ENCODE peak calls at places on chromosome 20, in seven cellular contexts. One of them, this sample, is unnamed.
A peak's percentile ranks its signal among the peaks of the same experiment; 100 is the strongest.

GRCh38 chr20:19699132-19699971 is 58.7 kb upstream of the RIN2 start:
- DNase-seq in transverse colon: no peak
- DNase-seq in stomach: no peak
- DNase-seq in HepG2: no peak
- DNase-seq in GM23338: no peak
- DNase-seq in sigmoid colon: no peak
- DNase-seq in breast epithelium: no peak
- DNase-seq in this sample: no peak

GRCh38 chr20:1824177-1824576 is 71.0 kb upstream of the SIRPA start:
- DNase-seq in breast epithelium: no peak
- DNase-seq in sigmoid colon: no peak
- DNase-seq in transverse colon: no peak
- DNase-seq in HepG2: no peak
- DNase-seq in GM23338: no peak
- DNase-seq in stomach: no peak
- DNase-seq in this sample: peak; percentile 57

GRCh38 chr20:33732166-33732970 is 572 bp downstream of the ZNF341 start:
- DNase-seq in GM23338: peak; percentile 87
- DNase-seq in breast epithelium: peak; percentile 86
- DNase-seq in HepG2: peak; percentile 82
- DNase-seq in transverse colon: peak; percentile 92
- DNase-seq in sigmoid colon: peak; percentile 93
- DNase-seq in stomach: peak; percentile 90
- DNase-seq in this sample: no peak

GRCh38 chr20:2693286-2693995 is 861 bp downstream of the EBF4 start:
- DNase-seq in sigmoid colon: peak; percentile 77
- DNase-seq in GM23338: peak; percentile 63
- DNase-seq in transverse colon: peak; percentile 36
- DNase-seq in stomach: peak; percentile 38
- DNase-seq in breast epithelium: no peak
- DNase-seq in HepG2: no peak
- DNase-seq in this sample: peak; percentile 90

GRCh38 chr20:41371361-41371760 is 4.7 kb upstream of the EMILIN3 start:
- DNase-seq in breast epithelium: no peak
- DNase-seq in stomach: no peak
- DNase-seq in sigmoid colon: no peak
- DNase-seq in transverse colon: no peak
- DNase-seq in HepG2: no peak
- DNase-seq in GM23338: peak; percentile 21
- DNase-seq in this sample: no peak

GRCh38 chr20:50913976-50914375 is 17.3 kb downstream of the ADNP start:
- DNase-seq in GM23338: no peak
- DNase-seq in stomach: no peak
- DNase-seq in sigmoid colon: no peak
- DNase-seq in HepG2: no peak
- DNase-seq in breast epithelium: no peak
- DNase-seq in transverse colon: no peak
- DNase-seq in this sample: no peak

GRCh38 chr20:62225026-62225425 is 4.9 kb upstream of the HRH3 start:
- DNase-seq in sigmoid colon: no peak
- DNase-seq in stomach: no peak
- DNase-seq in HepG2: no peak
- DNase-seq in transverse colon: no peak
- DNase-seq in breast epithelium: no peak
- DNase-seq in GM23338: no peak
- DNase-seq in this sample: peak; percentile 52

GRCh38 chr20:11850901-11851300 is 66.8 kb upstream of the BTBD3 start:
- DNase-seq in HepG2: no peak
- DNase-seq in transverse colon: no peak
- DNase-seq in sigmoid colon: no peak
- DNase-seq in breast epithelium: no peak
- DNase-seq in stomach: no peak
- DNase-seq in GM23338: no peak
- DNase-seq in this sample: no peak

GRCh38 chr20:16927031-16927430 is 178.9 kb downstream of the OTOR start:
- DNase-seq in sigmoid colon: no peak
- DNase-seq in HepG2: no peak
- DNase-seq in stomach: no peak
- DNase-seq in transverse colon: no peak
- DNase-seq in GM23338: no peak
- DNase-seq in breast epithelium: no peak
- DNase-seq in this sample: no peak

GRCh38 chr20:43584448-43585138 is 6.1 kb upstream of the IFT52 start:
- DNase-seq in sigmoid colon: no peak
- DNase-seq in stomach: no peak
- DNase-seq in HepG2: peak; percentile 74
- DNase-seq in GM23338: peak; percentile 22
- DNase-seq in breast epithelium: no peak
- DNase-seq in transverse colon: no peak
- DNase-seq in this sample: no peak

GRCh38 chr20:44901972-44902371 is 7.9 kb upstream of the PABPC1L start:
- DNase-seq in breast epithelium: no peak
- DNase-seq in HepG2: no peak
- DNase-seq in transverse colon: no peak
- DNase-seq in stomach: no peak
- DNase-seq in sigmoid colon: no peak
- DNase-seq in GM23338: no peak
- DNase-seq in this sample: no peak

GRCh38 chr20:12721636-12722035 is 287.1 kb upstream of the SPTLC3 start:
- DNase-seq in transverse colon: no peak
- DNase-seq in sigmoid colon: no peak
- DNase-seq in GM23338: no peak
- DNase-seq in breast epithelium: no peak
- DNase-seq in stomach: no peak
- DNase-seq in HepG2: no peak
- DNase-seq in this sample: no peak

GRCh38 chr20:20204326-20204725 is 152.0 kb downstream of the CFAP61 start:
- DNase-seq in transverse colon: no peak
- DNase-seq in GM23338: no peak
- DNase-seq in breast epithelium: no peak
- DNase-seq in stomach: no peak
- DNase-seq in HepG2: no peak
- DNase-seq in sigmoid colon: no peak
- DNase-seq in this sample: no peak

GRCh38 chr20:49275634-49276033 is 2.2 kb downstream of the ZNFX1 start:
- DNase-seq in transverse colon: no peak
- DNase-seq in sigmoid colon: no peak
- DNase-seq in breast epithelium: no peak
- DNase-seq in HepG2: no peak
- DNase-seq in GM23338: no peak
- DNase-seq in stomach: no peak
- DNase-seq in this sample: no peak

GRCh38 chr20:34045294-34045693 is 51.6 kb downstream of the RALY start:
- DNase-seq in breast epithelium: no peak
- DNase-seq in transverse colon: no peak
- DNase-seq in stomach: peak; percentile 43
- DNase-seq in HepG2: peak; percentile 73
- DNase-seq in sigmoid colon: peak; percentile 71
- DNase-seq in GM23338: no peak
- DNase-seq in this sample: peak; percentile 64

GRCh38 chr20:45359406-45360148 is 3.4 kb upstream of the SYS1 start:
- DNase-seq in HepG2: peak; percentile 82
- DNase-seq in sigmoid colon: peak; percentile 89
- DNase-seq in transverse colon: peak; percentile 54
- DNase-seq in GM23338: no peak
- DNase-seq in stomach: peak; percentile 53
- DNase-seq in breast epithelium: no peak
- DNase-seq in this sample: peak; percentile 67

GRCh38 chr20:15339264-15339663 is 1001.9 kb upstream of the FLRT3 start:
- DNase-seq in sigmoid colon: no peak
- DNase-seq in stomach: no peak
- DNase-seq in GM23338: no peak
- DNase-seq in breast epithelium: no peak
- DNase-seq in transverse colon: no peak
- DNase-seq in HepG2: no peak
- DNase-seq in this sample: no peak

GRCh38 chr20:39066464-39066863 is 104.3 kb downstream of the DHX35 start:
- DNase-seq in stomach: no peak
- DNase-seq in breast epithelium: no peak
- DNase-seq in HepG2: peak; percentile 48
- DNase-seq in transverse colon: no peak
- DNase-seq in GM23338: peak; percentile 94
- DNase-seq in sigmoid colon: no peak
- DNase-seq in this sample: no peak

GRCh38 chr20:33445881-33446615 is 2.5 kb upstream of the SNTA1 start:
- DNase-seq in transverse colon: no peak
- DNase-seq in sigmoid colon: no peak
- DNase-seq in stomach: no peak
- DNase-seq in GM23338: no peak
- DNase-seq in breast epithelium: no peak
- DNase-seq in HepG2: no peak
- DNase-seq in this sample: no peak

GRCh38 chr20:24678351-24679106 is 209.1 kb downstream of the SYNDIG1 start:
- DNase-seq in GM23338: no peak
- DNase-seq in breast epithelium: peak; percentile 22
- DNase-seq in stomach: no peak
- DNase-seq in sigmoid colon: peak; percentile 34
- DNase-seq in HepG2: no peak
- DNase-seq in transverse colon: no peak
- DNase-seq in this sample: no peak

GRCh38 chr20:62707981-62708521 is 585 bp upstream of the NTSR1 start:
- DNase-seq in HepG2: no peak
- DNase-seq in GM23338: peak; percentile 87
- DNase-seq in breast epithelium: no peak
- DNase-seq in sigmoid colon: no peak
- DNase-seq in transverse colon: no peak
- DNase-seq in stomach: no peak
- DNase-seq in this sample: no peak

GRCh38 chr20:62051166-62051900 is 14.3 kb downstream of the TAF4 start:
- DNase-seq in breast epithelium: peak; percentile 33
- DNase-seq in transverse colon: no peak
- DNase-seq in HepG2: no peak
- DNase-seq in stomach: no peak
- DNase-seq in sigmoid colon: no peak
- DNase-seq in GM23338: no peak
- DNase-seq in this sample: no peak

GRCh38 chr20:4119854-4120209 is 104.5 kb upstream of the RNF24 start:
- DNase-seq in stomach: no peak
- DNase-seq in HepG2: no peak
- DNase-seq in transverse colon: no peak
- DNase-seq in sigmoid colon: no peak
- DNase-seq in GM23338: no peak
- DNase-seq in breast epithelium: no peak
- DNase-seq in this sample: no peak
- H3K4me3 ChIP-seq in stomach: no peak overlapping the region
- H3K4me3 ChIP-seq in HepG2: no peak overlapping the region
- H3K4me3 ChIP-seq in transverse colon: no peak overlapping the region
- H3K4me3 ChIP-seq in sigmoid colon: no peak overlapping the region
- H3K4me3 ChIP-seq in GM23338: no peak overlapping the region
- H3K4me3 ChIP-seq in breast epithelium: no peak overlapping the region
- H3K4me3 ChIP-seq in this sample: no peak overlapping the region

DNA sequence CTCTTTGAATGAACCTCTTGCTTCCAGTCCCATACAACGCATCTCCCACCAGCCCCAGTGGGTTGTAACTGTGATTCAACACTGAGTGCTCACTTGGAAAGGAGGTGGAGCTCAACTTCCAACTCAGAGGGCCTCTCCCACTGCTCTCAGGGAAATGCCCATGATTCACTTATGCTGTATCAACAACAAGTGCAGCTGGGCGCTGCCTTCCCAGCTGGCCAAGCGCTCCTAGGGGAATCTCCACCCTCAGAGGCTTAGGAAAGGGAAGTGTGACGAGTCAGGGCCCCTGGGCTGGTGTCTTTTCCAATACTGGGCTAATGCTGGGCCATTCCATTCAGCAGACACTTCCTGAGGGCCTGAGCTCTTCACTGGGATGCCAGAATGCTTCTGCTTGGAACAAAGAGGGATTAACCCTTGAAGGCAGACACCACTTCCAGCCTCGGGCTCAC is 8.1 kb upstream of the OCSTAMP start:
- DNase-seq in transverse colon: no peak
- DNase-seq in stomach: peak; percentile 62
- DNase-seq in breast epithelium: no peak
- DNase-seq in GM23338: no peak
- DNase-seq in HepG2: peak; percentile 73
- DNase-seq in sigmoid colon: no peak
- DNase-seq in this sample: no peak
- TF ChIP-seq POLR2AphosphoS5 in transverse colon: no peak
- TF ChIP-seq POLR2AphosphoS5 in stomach: no peak
- TF ChIP-seq POLR2AphosphoS5 in breast epithelium: no peak
- TF ChIP-seq POLR2AphosphoS5 in GM23338: no peak
- TF ChIP-seq POLR2AphosphoS5 in HepG2: no peak
- TF ChIP-seq POLR2AphosphoS5 in sigmoid colon: no peak
- TF ChIP-seq POLR2AphosphoS5 in this sample: no peak

DNA sequence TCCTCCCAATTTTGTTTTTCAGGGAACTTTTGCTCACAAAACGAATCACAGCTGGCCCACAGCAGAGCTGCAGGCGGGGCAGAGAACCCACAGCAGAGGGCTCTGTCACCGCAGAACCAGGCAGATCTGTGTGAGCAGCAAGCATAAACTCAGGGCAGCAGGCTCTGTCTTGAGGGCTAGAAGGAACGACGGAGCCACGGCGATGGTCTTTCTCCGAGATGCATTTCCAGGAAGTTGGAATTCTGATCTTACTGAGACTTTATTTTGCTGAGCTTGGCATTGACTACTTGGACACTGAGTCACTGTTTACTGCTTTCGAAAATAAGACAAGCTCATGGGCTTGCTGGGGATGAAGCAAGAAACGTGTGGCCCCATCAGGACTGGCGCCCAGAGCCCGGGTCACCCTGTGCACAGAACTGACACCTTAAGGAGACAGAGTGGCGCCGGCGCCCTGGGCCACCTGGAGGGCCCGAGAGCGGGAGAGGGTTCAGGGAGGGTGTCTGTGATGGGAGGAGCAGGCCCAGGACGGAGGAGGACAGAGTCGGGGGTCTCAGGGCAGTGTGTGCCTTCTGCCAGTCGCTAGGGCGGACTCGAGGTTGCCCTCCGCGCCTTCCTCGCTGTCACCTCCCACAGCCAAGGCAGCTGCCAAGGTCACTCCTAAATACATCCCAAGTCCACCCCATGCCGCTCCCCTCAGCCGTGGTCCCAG is 106.2 kb upstream of the NXT1 start:
- DNase-seq in HepG2: no peak
- DNase-seq in GM23338: no peak
- DNase-seq in sigmoid colon: no peak
- DNase-seq in transverse colon: no peak
- DNase-seq in stomach: no peak
- DNase-seq in breast epithelium: no peak
- DNase-seq in this sample: peak; percentile 79
- H3K27ac ChIP-seq in HepG2: no peak overlapping the region
- H3K27ac ChIP-seq in GM23338: no peak overlapping the region
- H3K27ac ChIP-seq in sigmoid colon: no peak overlapping the region
- H3K27ac ChIP-seq in transverse colon: peak overlapping the region; percentile 24
- H3K27ac ChIP-seq in stomach: peak overlapping the region; percentile 27
- H3K27ac ChIP-seq in breast epithelium: no peak overlapping the region
- H3K27ac ChIP-seq in this sample: no peak overlapping the region

GRCh38 chr20:52105045-52105572 is 86.5 kb downstream of the ZFP64 start:
- DNase-seq in breast epithelium: no peak
- DNase-seq in stomach: no peak
- DNase-seq in sigmoid colon: peak; percentile 68
- DNase-seq in GM23338: peak; percentile 85
- DNase-seq in HepG2: no peak
- DNase-seq in transverse colon: no peak
- DNase-seq in this sample: no peak
- H3K4me3 ChIP-seq in breast epithelium: peak overlapping the region; percentile 29
- H3K4me3 ChIP-seq in stomach: peak overlapping the region; percentile 41
- H3K4me3 ChIP-seq in sigmoid colon: peak overlapping the region; percentile 49
- H3K4me3 ChIP-seq in GM23338: peak overlapping the region; percentile 84
- H3K4me3 ChIP-seq in HepG2: no peak overlapping the region
- H3K4me3 ChIP-seq in transverse colon: peak overlapping the region; percentile 5
- H3K4me3 ChIP-seq in this sample: peak overlapping the region; percentile 31

GRCh38 chr20:671252-672030 is 4.2 kb downstream of the SCRT2 start:
- DNase-seq in breast epithelium: no peak
- DNase-seq in transverse colon: no peak
- DNase-seq in sigmoid colon: no peak
- DNase-seq in stomach: no peak
- DNase-seq in GM23338: no peak
- DNase-seq in HepG2: no peak
- DNase-seq in this sample: no peak
- TF ChIP-seq POLR2AphosphoS5 in breast epithelium: no peak
- TF ChIP-seq POLR2AphosphoS5 in transverse colon: no peak
- TF ChIP-seq POLR2AphosphoS5 in sigmoid colon: no peak
- TF ChIP-seq POLR2AphosphoS5 in stomach: no peak
- TF ChIP-seq POLR2AphosphoS5 in GM23338: no peak
- TF ChIP-seq POLR2AphosphoS5 in HepG2: no peak
- TF ChIP-seq POLR2AphosphoS5 in this sample: no peak

This sample was measured in upper lobe of left lung.